ENCODE peak calls at places on chromosomes 1 and 21, in five cellular contexts. G, M, D, B and V are unnamed samples.

GRCh38 chr21:46386726-46387073 is 62.7 kb downstream of the PCNT start:
- DNase-seq in G (no peak), M (no peak), D (no peak), B (no peak), V (no peak)

GRCh38 chr21:24545807-24546361 is 1061.4 kb downstream of the MRPL39 start:
- DNase-seq in G (no peak), M (no peak), D (no peak), B (no peak), V (no peak)

GRCh38 chr1:158613764-158614163 is 8.7 kb downstream of the OR10Z1 start:
- DNase-seq in G (no peak), M (no peak), D (no peak), B (no peak), V (no peak)

GRCh38 chr21:32457360-32457840 is 44.9 kb downstream of the EVA1C start:
- DNase-seq in G (peak), M (no peak), D (peak), B (no peak), V (no peak)

GRCh38 chr21:43918385-43918947 is 53.4 kb downstream of the AGPAT3 start:
- DNase-seq in G (no peak), M (no peak), D (no peak), B (no peak), V (no peak)

GRCh38 chr1:235902638-235903542 is 36.2 kb upstream of the LYST start:
- DNase-seq in G (peak), M (no peak), D (no peak), B (peak), V (no peak)

GRCh38 chr1:9293512-9294439 is 1.1 kb downstream of the SPSB1 start:
- DNase-seq in G (no peak), M (no peak), D (no peak), B (peak), V (no peak)

GRCh38 chr1:229848762-229849677 is 218.0 kb upstream of the GALNT2 start:
- DNase-seq in G (peak), M (no peak), D (no peak), B (peak), V (no peak)

GRCh38 chr1:40313329-40313957 is 3.6 kb downstream of the COL9A2 start:
- DNase-seq in G (peak), M (no peak), D (no peak), B (peak), V (peak)

GRCh38 chr1:203467550-203467921 is 8.1 kb upstream of the PRELP start:
- DNase-seq in G (peak), M (no peak), D (peak), B (no peak), V (no peak)